ENCODE peak calls at places on chromosomes 1 and 21, in four cellular contexts. One of them, this sample, is unnamed.

GRCh38 chr21:34762761-34763160 is 94.0 kb downstream of the CLIC6 start:
- DNase-seq in K562: no peak
- DNase-seq in HepG2: no peak
- DNase-seq in GM12878: no peak
- DNase-seq in this sample: no peak

GRCh38 chr1:225834417-225835329 is 24.7 kb downstream of the EPHX1 start:
- DNase-seq in K562: no peak
- DNase-seq in HepG2: no peak
- DNase-seq in GM12878: no peak
- DNase-seq in this sample: no peak

GRCh38 chr1:218344814-218345672 is at the start of gene TGFB2:
- DNase-seq in K562: peak; percentile 74
- DNase-seq in HepG2: no peak
- DNase-seq in GM12878: no peak
- DNase-seq in this sample: peak; percentile 46

GRCh38 chr1:92708368-92708950 is 76.4 kb downstream of the EVI5 start:
- DNase-seq in K562: no peak
- DNase-seq in HepG2: no peak
- DNase-seq in GM12878: no peak
- DNase-seq in this sample: no peak

GRCh38 chr1:45954401-45954847 is 151.0 kb downstream of the MAST2 start:
- DNase-seq in K562: no peak
- DNase-seq in HepG2: peak; percentile 29
- DNase-seq in GM12878: no peak
- DNase-seq in this sample: no peak

GRCh38 chr1:229191066-229191674 is 79.7 kb upstream of the RAB4A start:
- DNase-seq in K562: no peak
- DNase-seq in HepG2: no peak
- DNase-seq in GM12878: no peak
- DNase-seq in this sample: no peak

GRCh38 chr1:231971397-231972233 is 345.0 kb downstream of the DISC1 start:
- DNase-seq in K562: no peak
- DNase-seq in HepG2: no peak
- DNase-seq in GM12878: no peak
- DNase-seq in this sample: no peak

GRCh38 chr1:29783501-29784275 is 547.4 kb downstream of the PTPRU start:
- DNase-seq in K562: no peak
- DNase-seq in HepG2: no peak
- DNase-seq in GM12878: no peak
- DNase-seq in this sample: peak; percentile 3

GRCh38 chr1:180863158-180863775 is 49.4 kb upstream of the KIAA1614 start:
- DNase-seq in K562: peak; percentile 38
- DNase-seq in HepG2: peak; percentile 31
- DNase-seq in GM12878: no peak
- DNase-seq in this sample: peak; percentile 33

GRCh38 chr1:41399148-41399795 is 38.0 kb downstream of the FOXO6 start:
- DNase-seq in K562: no peak
- DNase-seq in HepG2: no peak
- DNase-seq in GM12878: no peak
- DNase-seq in this sample: no peak

GRCh38 chr1:13930151-13930550 is 230.2 kb downstream of the PRDM2 start:
- DNase-seq in K562: peak; percentile 48
- DNase-seq in HepG2: peak; percentile 9
- DNase-seq in GM12878: no peak
- DNase-seq in this sample: no peak

GRCh38 chr1:183533617-183534174 is 56.6 kb downstream of the NCF2 start:
- DNase-seq in K562: no peak
- DNase-seq in HepG2: no peak
- DNase-seq in GM12878: no peak
- DNase-seq in this sample: no peak

GRCh38 chr1:116911166-116911553 is 1.4 kb downstream of the PTGFRN start:
- DNase-seq in K562: peak; percentile 51
- DNase-seq in HepG2: no peak
- DNase-seq in GM12878: no peak
- DNase-seq in this sample: peak; percentile 39

GRCh38 chr1:71019248-71019647 is 28.4 kb downstream of the PTGER3 start:
- DNase-seq in K562: no peak
- DNase-seq in HepG2: no peak
- DNase-seq in GM12878: no peak
- DNase-seq in this sample: no peak

GRCh38 chr1:2298685-2299673 is 70.9 kb downstream of the SKI start:
- DNase-seq in K562: no peak
- DNase-seq in HepG2: no peak
- DNase-seq in GM12878: no peak
- DNase-seq in this sample: no peak

GRCh38 chr1:180352588-180352987 is 122.5 kb downstream of the LHX4 start:
- DNase-seq in K562: no peak
- DNase-seq in HepG2: no peak
- DNase-seq in GM12878: no peak
- DNase-seq in this sample: no peak

GRCh38 chr1:63555480-63555879 is 32.2 kb downstream of the EFCAB7 start:
- DNase-seq in K562: no peak
- DNase-seq in HepG2: no peak
- DNase-seq in GM12878: no peak
- DNase-seq in this sample: no peak

GRCh38 chr1:3922201-3922725 is 22.2 kb upstream of the C1orf174 start:
- DNase-seq in K562: peak; percentile 39
- DNase-seq in HepG2: no peak
- DNase-seq in GM12878: peak; percentile 48
- DNase-seq in this sample: no peak

GRCh38 chr1:906532-907420 is 16.9 kb upstream of the SAMD11 start:
- DNase-seq in K562: no peak
- DNase-seq in HepG2: no peak
- DNase-seq in GM12878: no peak
- DNase-seq in this sample: no peak

GRCh38 chr1:241555526-241555925 is 23.3 kb downstream of the KMO start:
- DNase-seq in K562: no peak
- DNase-seq in HepG2: no peak
- DNase-seq in GM12878: no peak
- DNase-seq in this sample: no peak

DNA sequence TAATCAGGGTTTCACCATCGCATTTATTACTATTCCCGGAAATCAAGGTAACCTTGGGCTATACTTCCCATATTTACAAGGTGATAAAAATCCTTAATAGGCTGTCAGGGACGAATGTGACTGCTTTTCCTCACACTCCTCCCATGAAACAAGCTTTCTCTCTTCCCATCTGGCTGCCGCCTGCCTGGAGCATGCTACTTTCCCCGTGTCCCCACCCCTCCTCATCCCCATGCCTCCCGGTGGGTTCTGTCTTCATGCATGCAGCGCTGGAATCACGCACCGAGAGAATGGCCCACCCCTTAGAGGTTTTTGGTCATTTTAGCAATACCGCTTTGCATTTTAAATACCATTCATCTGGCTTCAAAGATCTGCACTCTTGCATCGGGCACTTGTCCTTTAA is 339.0 kb downstream of the NTNG1 start:
- DNase-seq in K562: no peak
- DNase-seq in HepG2: no peak
- DNase-seq in GM12878: no peak
- DNase-seq in this sample: no peak
- TF ChIP-seq TARDBP in K562: no peak
- TF ChIP-seq TARDBP in HepG2: no peak
- TF ChIP-seq TARDBP in GM12878: no peak
- TF ChIP-seq TARDBP in this sample: no peak

GRCh38 chr21:46622226-46622625 is 13.2 kb upstream of the PRMT2 start:
- DNase-seq in K562: no peak
- DNase-seq in HepG2: peak; percentile 94
- DNase-seq in GM12878: no peak
- DNase-seq in this sample: no peak
- TF ChIP-seq TARDBP in K562: no peak
- TF ChIP-seq TARDBP in HepG2: peak; percentile 32
- TF ChIP-seq TARDBP in GM12878: no peak
- TF ChIP-seq TARDBP in this sample: no peak

GRCh38 chr1:18253093-18253492 is 145.5 kb downstream of the IGSF21 start:
- DNase-seq in K562: no peak
- DNase-seq in HepG2: no peak
- DNase-seq in GM12878: no peak
- DNase-seq in this sample: no peak
- TF ChIP-seq TARDBP in K562: no peak
- TF ChIP-seq TARDBP in HepG2: no peak
- TF ChIP-seq TARDBP in GM12878: no peak
- TF ChIP-seq TARDBP in this sample: no peak

GRCh38 chr1:159187647-159188374 is 16.4 kb downstream of the CADM3 start:
- DNase-seq in K562: no peak
- DNase-seq in HepG2: no peak
- DNase-seq in GM12878: no peak
- DNase-seq in this sample: no peak

GRCh38 chr1:159184201-159184600 is 12.8 kb downstream of the CADM3 start:
- DNase-seq in K562: no peak
- DNase-seq in HepG2: no peak
- DNase-seq in GM12878: no peak
- DNase-seq in this sample: no peak

GRCh38 chr1:159190441-159190840 is 14.2 kb upstream of the ACKR1 start:
- DNase-seq in K562: no peak
- DNase-seq in HepG2: no peak
- DNase-seq in GM12878: no peak
- DNase-seq in this sample: no peak

GRCh38 chr1:159185121-159185520 is 13.7 kb downstream of the CADM3 start:
- DNase-seq in K562: no peak
- DNase-seq in HepG2: no peak
- DNase-seq in GM12878: no peak
- DNase-seq in this sample: no peak

DNA sequence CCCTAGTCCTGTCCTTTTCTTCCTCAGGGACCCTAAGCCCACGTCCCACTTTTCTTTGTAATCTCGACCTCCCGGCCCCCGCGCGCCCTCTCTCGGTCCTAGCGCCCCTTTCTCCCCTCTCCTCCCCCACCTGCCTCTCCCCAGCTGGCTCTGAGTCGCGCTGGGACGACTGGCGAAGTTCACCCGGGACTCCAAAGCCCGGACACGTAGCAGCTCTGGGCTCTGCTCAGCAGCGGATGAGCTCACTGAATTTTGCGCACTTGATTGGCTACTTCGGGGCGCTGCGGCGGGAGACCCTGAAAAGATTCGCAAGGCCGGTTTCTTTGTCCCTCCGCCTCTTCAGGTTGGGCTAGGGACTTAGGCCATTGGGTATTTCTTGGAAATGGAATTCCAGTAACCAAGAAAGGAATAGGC is 16.3 kb upstream of the ACKR1 start:
- DNase-seq in K562: no peak
- DNase-seq in HepG2: no peak
- DNase-seq in GM12878: no peak
- DNase-seq in this sample: no peak
- TF ChIP-seq TARDBP in K562: no peak
- TF ChIP-seq TARDBP in HepG2: no peak
- TF ChIP-seq TARDBP in GM12878: no peak
- TF ChIP-seq TARDBP in this sample: no peak

DNA sequence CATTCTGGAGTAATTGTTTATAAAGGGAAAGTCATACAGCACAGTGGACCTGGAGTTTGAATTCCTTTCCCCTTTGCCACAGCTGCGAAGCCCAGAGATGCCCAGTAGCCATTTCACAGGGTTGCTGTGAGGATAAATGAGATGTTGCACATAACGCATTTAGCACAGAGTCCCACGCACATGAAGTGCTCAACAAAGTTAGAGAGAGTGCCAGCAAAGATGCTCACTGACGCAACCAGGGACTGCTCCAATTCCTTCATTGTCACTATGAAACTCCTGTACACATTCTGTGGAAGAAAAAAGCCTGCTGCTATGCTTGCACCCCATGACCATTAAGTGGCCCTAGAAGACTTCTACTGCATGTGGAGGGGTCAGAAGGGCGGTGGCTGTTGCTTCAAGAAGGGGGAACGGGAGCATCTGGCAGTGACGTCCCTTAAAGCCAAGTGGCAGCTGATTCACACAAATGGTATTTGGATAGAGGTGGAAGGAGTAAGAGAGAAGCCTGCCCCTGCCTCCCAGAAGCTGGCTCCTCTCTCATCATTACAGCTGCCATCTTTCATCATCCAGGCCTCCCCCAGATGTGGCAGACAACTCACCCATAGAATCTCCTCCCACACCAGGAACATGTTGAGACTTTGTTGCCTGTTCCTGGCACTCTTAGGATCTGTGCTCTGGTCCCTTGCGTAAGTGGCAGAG is 26.5 kb upstream of the VAV3 start:
- DNase-seq in K562: no peak
- DNase-seq in HepG2: no peak
- DNase-seq in GM12878: no peak
- DNase-seq in this sample: no peak
- TF ChIP-seq TARDBP in K562: no peak
- TF ChIP-seq TARDBP in HepG2: no peak
- TF ChIP-seq TARDBP in GM12878: no peak
- TF ChIP-seq TARDBP in this sample: no peak

GRCh38 chr1:202589190-202589680 is 121.0 kb downstream of the SYT2 start:
- DNase-seq in K562: no peak
- DNase-seq in HepG2: peak; percentile 88
- DNase-seq in GM12878: no peak
- DNase-seq in this sample: no peak
- TF ChIP-seq TARDBP in K562: no peak
- TF ChIP-seq TARDBP in HepG2: no peak
- TF ChIP-seq TARDBP in GM12878: no peak
- TF ChIP-seq TARDBP in this sample: no peak